ENCODE peak calls at places on chromosome X, in four cellular contexts. V, Q, E and P are unnamed samples.

GRCh38 chrX:126551725-126552312 is 795 bp downstream of the DCAF12L1 start:
- DNase-seq in V (no peak), E (no peak), Q (no peak), P (peak; percentile 8)

GRCh38 chrX:133810925-133811324 is 174.5 kb downstream of the GPC3 start:
- DNase-seq in E (no peak), V (no peak), Q (no peak), P (no peak)

GRCh38 chrX:132877954-132878536 is 80.4 kb downstream of the HS6ST2 start:
- DNase-seq in Q (no peak), E (no peak), V (no peak), P (no peak)

GRCh38 chrX:114626323-114626722 is 42.4 kb downstream of the HTR2C start:
- DNase-seq in V (peak; percentile 3), Q (no peak), E (no peak), P (no peak)

GRCh38 chrX:153723351-153724251 is 586 bp downstream of the BCAP31 start:
- DNase-seq in V (peak; percentile 56), Q (peak; percentile 42), E (peak; percentile 45), P (peak; percentile 91)

GRCh38 chrX:129957241-129958099 is 25.0 kb upstream of the BCORL1 start:
- DNase-seq in V (peak; percentile 44), Q (no peak), E (peak; percentile 65), P (peak; percentile 94)

GRCh38 chrX:84046403-84046984 is 141.5 kb downstream of the RPS6KA6 start:
- DNase-seq in V (peak; percentile 17), E (peak; percentile 19), Q (peak; percentile 20), P (peak; percentile 4)

GRCh38 chrX:44667771-44668170 is 125.1 kb upstream of the FUNDC1 start:
- DNase-seq in E (no peak), V (no peak), Q (no peak), P (no peak)

GRCh38 chrX:152202886-152203285 is 64.5 kb upstream of the MAGEA10 start:
- DNase-seq in Q (no peak), V (no peak), E (no peak), P (peak; percentile 22)

GRCh38 chrX:21991504-21991903 is 40.6 kb upstream of the PHEX start:
- DNase-seq in Q (no peak), V (no peak), E (no peak), P (no peak)

GRCh38 chrX:80432441-80432840 is 12.2 kb downstream of the TENT5D start:
- DNase-seq in E (no peak), Q (no peak), V (no peak), P (no peak)
- H3K36me3 ChIP-seq in E (no peaks in the 10 kb centered on the region), Q (no peaks in the 10 kb centered on the region), V (no peaks in the 10 kb centered on the region), P (no peaks in the 10 kb centered on the region)

GRCh38 chrX:71282514-71283408 is 674 bp upstream of the NONO start:
- DNase-seq in Q (peak; percentile 6), V (no peak), E (no peak), P (peak; percentile 26)

GRCh38 chrX:71283409-71284143 is at the start of gene NONO:
- DNase-seq in E (peak; percentile 90), V (peak; percentile 98), Q (peak; percentile 98), P (peak; percentile 90)

GRCh38 chrX:71291381-71291780 is 7.9 kb downstream of the NONO start:
- DNase-seq in Q (no peak), E (no peak), V (no peak), P (no peak)

GRCh38 chrX:71285929-71286328 is 2.5 kb downstream of the NONO start:
- DNase-seq in V (no peak), Q (no peak), E (no peak), P (no peak)
- H3K4me3 ChIP-seq in V (peak overlapping the region; percentile 72), Q (no peak overlapping the region), E (peak overlapping the region; percentile 57), P (no peak overlapping the region)

GRCh38 chrX:104864296-104864695 is 298.3 kb downstream of the IL1RAPL2 start:
- DNase-seq in V (no peak), E (no peak), Q (no peak), P (no peak)

GRCh38 chrX:104863466-104863865 is 297.5 kb downstream of the IL1RAPL2 start:
- DNase-seq in V (no peak), Q (no peak), E (no peak), P (no peak)
- H3K36me3 ChIP-seq in V (no peaks in the 10 kb centered on the region), Q (no peaks in the 10 kb centered on the region), E (no peaks in the 10 kb centered on the region), P (no peaks in the 10 kb centered on the region)

GRCh38 chrX:19122641-19123009 is 357 bp upstream of the ADGRG2 start:
- DNase-seq in V (peak; percentile 47), Q (no peak), E (no peak), P (no peak)
- H3K4me3 ChIP-seq in V (peak overlapping the region; percentile 75), Q (peak overlapping the region; percentile 50), E (peak overlapping the region; percentile 31), P (peak overlapping the region; percentile 47)

GRCh38 chrX:150736478-150736877 is 43.3 kb downstream of the MTMR1 start:
- DNase-seq in Q (no peak), E (no peak), V (no peak), P (no peak)
- H3K36me3 ChIP-seq in Q (peaks cover 4% of the 10 kb centered on the region), E (peaks cover 2% of the 10 kb centered on the region), V (peaks cover 26% of the 10 kb centered on the region), P (peaks cover 15% of the 10 kb centered on the region)

DNA sequence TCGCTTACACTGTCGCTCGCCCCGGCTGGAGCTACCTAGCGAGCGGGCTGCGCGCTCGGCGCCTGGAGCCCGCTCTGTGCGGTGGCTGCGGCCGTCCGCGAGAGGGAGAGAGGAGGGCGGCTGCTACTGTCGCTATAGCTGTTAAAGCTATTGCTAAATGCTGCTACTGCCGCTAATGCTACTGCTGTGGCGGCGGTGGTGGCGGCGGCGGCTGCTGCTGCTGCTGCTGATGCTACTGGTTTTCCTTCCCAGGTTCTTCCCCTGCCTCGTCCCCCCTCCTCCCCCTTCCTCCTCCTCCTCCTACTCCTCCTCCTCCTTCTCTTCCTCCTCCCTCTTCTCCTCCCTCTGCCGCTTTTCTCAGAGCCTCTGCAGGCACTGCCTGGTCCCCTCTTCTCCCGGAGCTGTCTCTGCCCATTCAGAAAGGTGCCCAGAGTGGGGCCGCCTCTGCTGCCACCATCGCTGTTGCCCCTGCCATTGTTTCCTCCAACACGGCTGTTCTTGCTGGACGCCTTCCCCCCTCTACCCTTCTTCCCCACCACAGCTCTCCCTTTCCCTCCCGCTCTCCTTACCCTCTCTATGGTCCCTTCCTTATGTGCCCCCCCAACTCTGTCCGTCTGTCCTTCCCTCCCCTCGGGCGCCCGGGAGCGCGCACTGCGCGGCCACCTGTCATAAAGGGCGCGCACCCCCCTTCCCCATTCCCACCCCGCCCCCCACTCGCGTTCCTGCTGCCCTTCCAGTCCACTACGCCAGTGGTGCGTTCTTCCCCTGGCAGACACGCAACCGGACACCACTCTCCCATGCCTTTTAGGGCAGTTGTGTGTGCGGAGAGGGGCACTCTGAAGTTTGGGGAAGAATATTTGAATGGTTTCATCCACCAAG is at the start of gene NEXMIF:
- DNase-seq in Q (peak; percentile 44), E (peak; percentile 46), V (peak; percentile 63), P (peak; percentile 38)
- H3K4me3 ChIP-seq in Q (peak within 1 kb of the TSS; percentile 83), E (peak within 1 kb of the TSS; percentile 53), V (peak within 1 kb of the TSS; percentile 31), P (peak within 1 kb of the TSS; percentile 53)

GRCh38 chrX:16842684-16843083 is 27.5 kb downstream of the RBBP7 start:
- DNase-seq in E (no peak), Q (no peak), V (no peak), P (no peak)
- H3K36me3 ChIP-seq in E (no peaks in the 10 kb centered on the region), Q (peaks cover 8% of the 10 kb centered on the region), V (peaks cover 40% of the 10 kb centered on the region), P (peaks cover 35% of the 10 kb centered on the region)